ENCODE peak calls at places on chromosome 20, in four cellular contexts. E is spleen, Q is prostate gland, W is IMR-90. V is an unnamed sample.
A peak's percentile ranks its signal among the peaks of the same experiment; 100 is the strongest.

GRCh38 chr20:22586645-22587310 is 2.4 kb upstream of the FOXA2 start:
- DNase-seq in E (no peak), Q (peak; percentile 41), W (no peak), V (no peak)

GRCh38 chr20:3805594-3806264 is 9.6 kb downstream of the CDC25B start:
- DNase-seq in W (peak; percentile 50), E (peak; percentile 41), Q (no peak), V (no peak)

GRCh38 chr20:54622338-54623280 is 147.2 kb downstream of the DOK5 start:
- DNase-seq in W (peak; percentile 34), E (no peak), Q (no peak), V (no peak)

GRCh38 chr20:57805784-57806183 is 96.0 kb upstream of the PMEPA1 start:
- DNase-seq in Q (no peak), W (no peak), E (no peak), V (no peak)

GRCh38 chr20:14853079-14853478 is 515.7 kb upstream of the FLRT3 start:
- DNase-seq in Q (no peak), E (no peak), W (no peak), V (no peak)

GRCh38 chr20:53080969-53081871 is 109.1 kb downstream of the TSHZ2 start:
- DNase-seq in E (no peak), W (peak; percentile 27), Q (no peak), V (peak; percentile 24)

GRCh38 chr20:59363094-59363493 is 62.7 kb downstream of the EDN3 start:
- DNase-seq in E (no peak), W (no peak), Q (no peak), V (no peak)

GRCh38 chr20:24958506-24959385 is 9.7 kb downstream of the CST7 start:
- DNase-seq in W (no peak), Q (no peak), E (peak; percentile 66), V (no peak)

GRCh38 chr20:20712004-20712473 is 405 bp downstream of the RALGAPA2 start:
- DNase-seq in E (no peak), W (no peak), Q (peak; percentile 25), V (peak; percentile 35)

GRCh38 chr20:62134735-62135231 is 8.4 kb downstream of the PSMA7 start:
- DNase-seq in W (peak; percentile 35), E (no peak), Q (no peak), V (peak; percentile 74)

GRCh38 chr20:32457476-32457986 is 99.4 kb downstream of the ASXL1 start:
- DNase-seq in Q (peak; percentile 58), E (no peak), W (peak; percentile 56), V (peak; percentile 82)

GRCh38 chr20:24948939-24949679 is at the start of gene CST7:
- DNase-seq in W (no peak), E (peak; percentile 96), Q (no peak), V (no peak)

GRCh38 chr20:22763257-22763906 is 179.0 kb upstream of the FOXA2 start:
- DNase-seq in E (no peak), Q (no peak), W (no peak), V (no peak)

GRCh38 chr20:4272225-4272624 is 256.9 kb upstream of the RNF24 start:
- DNase-seq in Q (no peak), W (no peak), E (no peak), V (no peak)

GRCh38 chr20:44424039-44424495 is 51.6 kb upstream of the TTPAL start:
- DNase-seq in E (no peak), W (no peak), Q (no peak), V (no peak)

GRCh38 chr20:38125157-38126056 is 39.7 kb downstream of the TGM2 start:
- DNase-seq in W (peak; percentile 58), E (peak; percentile 52), Q (peak; percentile 76), V (peak; percentile 84)

GRCh38 chr20:13117200-13117599 is 103.9 kb upstream of the ISM1 start:
- DNase-seq in E (no peak), W (no peak), Q (no peak), V (no peak)

GRCh38 chr20:15642676-15643075 is 930.6 kb downstream of the KIF16B start:
- DNase-seq in E (no peak), W (peak; percentile 80), Q (no peak), V (no peak)

GRCh38 chr20:53077373-53078205 is 105.4 kb downstream of the TSHZ2 start:
- DNase-seq in W (no peak), E (no peak), Q (no peak), V (no peak)

DNA sequence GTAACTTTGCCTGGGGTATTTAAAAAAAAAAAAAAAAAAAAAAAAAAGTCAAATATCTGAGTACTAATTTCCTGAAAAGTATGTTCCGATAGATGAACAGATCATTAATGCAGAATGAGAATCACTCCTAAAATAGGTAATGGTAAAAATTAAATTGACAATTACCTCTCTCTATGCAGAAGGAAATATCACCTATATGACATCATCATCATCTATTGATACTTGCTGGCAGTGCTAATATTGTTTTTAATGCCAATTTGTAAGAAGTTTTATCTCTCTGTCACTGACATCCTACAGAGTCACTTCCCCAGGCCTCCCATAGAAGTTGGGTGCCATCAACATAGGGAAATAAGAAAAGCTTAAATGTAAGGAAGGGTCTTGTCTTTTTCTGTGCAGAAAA is 29.9 kb downstream of the ADNP start:
- DNase-seq in W (no peak), E (no peak), Q (no peak), V (no peak)
- H3K36me3 ChIP-seq in W (peaks cover 31% of the 10 kb centered on the region), E (peaks cover 42% of the 10 kb centered on the region), Q (no peaks in the 10 kb centered on the region), V (no peaks in the 10 kb centered on the region)

DNA sequence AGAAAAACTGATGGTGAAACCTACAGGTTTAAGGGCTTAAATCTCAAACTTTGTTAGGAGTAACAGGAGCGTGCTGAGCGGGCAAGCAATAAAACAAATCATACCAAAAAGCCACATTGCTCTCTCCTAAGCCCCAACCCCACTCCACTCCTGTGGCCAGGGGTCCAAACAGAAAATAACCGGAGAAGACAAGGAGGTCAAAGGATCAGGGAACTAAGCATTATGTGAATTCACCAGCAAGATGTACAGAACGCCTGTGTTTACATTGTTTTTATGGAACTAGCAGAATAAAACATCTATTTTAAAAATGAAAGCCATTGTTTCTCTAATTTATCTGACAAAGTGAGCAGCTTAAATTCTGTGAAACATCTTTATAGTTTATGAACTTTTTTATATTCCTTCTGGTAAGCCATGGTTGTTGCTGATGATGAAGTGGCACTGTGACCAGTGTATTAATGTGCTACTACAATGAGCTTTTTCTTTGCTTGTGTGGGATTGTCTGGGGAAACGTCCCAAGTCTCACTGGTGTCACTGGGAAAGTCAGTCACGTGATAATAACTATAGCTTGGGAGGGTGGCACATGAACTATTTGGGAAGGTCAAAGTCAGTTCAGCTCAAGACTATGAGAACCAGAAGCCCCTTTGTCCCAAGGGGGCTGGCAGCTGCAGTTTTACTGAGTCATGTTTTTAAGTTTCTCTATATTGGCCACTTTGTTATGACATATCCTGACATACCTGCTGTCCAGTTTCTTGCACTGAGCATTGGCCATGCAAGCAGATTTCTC is 9.8 kb downstream of the FAM210B start:
- DNase-seq in W (no peak), Q (no peak), E (no peak), V (no peak)
- TF ChIP-seq POLR2A in W (no peak), Q (no peak), E (no peak), V (no peak)

GRCh38 chr20:63252157-63252780 is 2.0 kb downstream of the NKAIN4 start:
- DNase-seq in W (no peak), E (no peak), Q (no peak), V (no peak)
- H3K36me3 ChIP-seq in W (no peaks in the 10 kb centered on the region), E (no peaks in the 10 kb centered on the region), Q (no peaks in the 10 kb centered on the region), V (no peaks in the 10 kb centered on the region)

GRCh38 chr20:47576516-47577033 is 74.9 kb downstream of the NCOA3 start:
- DNase-seq in Q (peak; percentile 46), E (no peak), W (peak; percentile 90), V (peak; percentile 54)
- TF ChIP-seq POLR2A in Q (no peak), E (no peak), W (no peak), V (no peak)

GRCh38 chr20:9204979-9205378 is 136.1 kb downstream of the PLCB4 start:
- DNase-seq in E (no peak), W (no peak), Q (no peak), V (no peak)
- H3K36me3 ChIP-seq in E (no peaks in the 10 kb centered on the region), W (no peaks in the 10 kb centered on the region), Q (no peaks in the 10 kb centered on the region), V (no peaks in the 10 kb centered on the region)

DNA sequence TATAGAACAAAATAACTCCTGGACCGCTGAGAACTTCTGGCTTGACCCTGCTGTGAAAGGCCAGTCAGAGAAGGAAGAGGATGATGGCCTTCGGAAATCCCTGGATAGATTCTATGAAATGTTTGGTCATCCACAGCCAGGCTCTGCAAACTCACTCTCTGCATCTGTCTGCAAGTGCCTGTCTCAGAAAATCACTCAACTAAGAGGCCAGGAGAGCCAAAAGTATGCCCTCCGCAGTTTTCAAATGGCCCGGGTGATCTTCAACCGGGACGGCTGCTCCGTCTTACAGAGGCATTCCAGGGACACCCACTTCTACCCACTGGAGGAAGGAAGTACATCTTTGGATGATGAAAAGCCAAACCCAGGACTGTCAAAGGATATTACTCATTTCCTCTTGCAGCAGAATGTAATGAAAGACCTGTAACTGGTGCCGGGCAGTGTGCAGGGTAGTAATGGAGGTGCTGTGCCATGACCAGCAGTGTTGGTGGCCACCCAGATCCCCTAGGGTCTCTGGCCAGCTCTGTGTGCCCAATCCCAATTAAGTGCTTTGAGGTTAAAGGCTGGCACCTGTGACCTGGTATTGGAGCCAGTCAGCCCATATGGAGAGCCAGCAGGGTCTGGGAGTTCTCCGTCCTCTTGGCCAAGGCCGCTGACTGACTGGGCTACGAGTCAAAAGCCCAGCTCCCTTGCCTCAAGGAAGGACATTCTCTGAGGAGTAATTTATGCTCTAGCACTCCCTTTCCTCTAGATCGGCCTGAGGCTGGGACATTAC is 87.1 kb downstream of the TRMT6 start:
- DNase-seq in E (peak; percentile 76), W (peak; percentile 72), Q (no peak), V (peak; percentile 68)
- TF ChIP-seq POLR2A in E (no peak), W (no peak), Q (no peak), V (no peak)

DNA sequence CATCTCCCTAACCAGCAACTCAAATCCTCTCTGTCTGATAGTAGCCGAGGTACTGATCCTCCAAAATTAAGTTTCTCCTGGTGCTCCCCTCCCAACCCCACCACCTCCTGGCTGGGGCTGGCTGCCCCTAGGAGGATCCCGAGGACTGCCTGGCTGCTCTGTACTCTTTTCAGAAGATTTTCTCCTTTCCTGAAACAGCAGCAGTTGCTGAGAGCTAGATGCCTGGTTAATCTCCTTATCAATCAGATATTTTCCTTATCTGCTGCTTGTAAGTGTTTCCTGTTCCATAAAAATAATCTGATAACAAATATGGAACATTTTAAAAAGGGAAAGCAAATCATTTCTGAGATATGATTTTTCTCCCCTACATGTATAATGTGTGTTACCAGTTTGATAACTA is 52.8 kb downstream of the ZMYND8 start:
- DNase-seq in E (no peak), W (no peak), Q (no peak), V (no peak)
- H3K36me3 ChIP-seq in E (peaks cover 17% of the 10 kb centered on the region), W (peaks cover 17% of the 10 kb centered on the region), Q (no peaks in the 10 kb centered on the region), V (no peaks in the 10 kb centered on the region)

DNA sequence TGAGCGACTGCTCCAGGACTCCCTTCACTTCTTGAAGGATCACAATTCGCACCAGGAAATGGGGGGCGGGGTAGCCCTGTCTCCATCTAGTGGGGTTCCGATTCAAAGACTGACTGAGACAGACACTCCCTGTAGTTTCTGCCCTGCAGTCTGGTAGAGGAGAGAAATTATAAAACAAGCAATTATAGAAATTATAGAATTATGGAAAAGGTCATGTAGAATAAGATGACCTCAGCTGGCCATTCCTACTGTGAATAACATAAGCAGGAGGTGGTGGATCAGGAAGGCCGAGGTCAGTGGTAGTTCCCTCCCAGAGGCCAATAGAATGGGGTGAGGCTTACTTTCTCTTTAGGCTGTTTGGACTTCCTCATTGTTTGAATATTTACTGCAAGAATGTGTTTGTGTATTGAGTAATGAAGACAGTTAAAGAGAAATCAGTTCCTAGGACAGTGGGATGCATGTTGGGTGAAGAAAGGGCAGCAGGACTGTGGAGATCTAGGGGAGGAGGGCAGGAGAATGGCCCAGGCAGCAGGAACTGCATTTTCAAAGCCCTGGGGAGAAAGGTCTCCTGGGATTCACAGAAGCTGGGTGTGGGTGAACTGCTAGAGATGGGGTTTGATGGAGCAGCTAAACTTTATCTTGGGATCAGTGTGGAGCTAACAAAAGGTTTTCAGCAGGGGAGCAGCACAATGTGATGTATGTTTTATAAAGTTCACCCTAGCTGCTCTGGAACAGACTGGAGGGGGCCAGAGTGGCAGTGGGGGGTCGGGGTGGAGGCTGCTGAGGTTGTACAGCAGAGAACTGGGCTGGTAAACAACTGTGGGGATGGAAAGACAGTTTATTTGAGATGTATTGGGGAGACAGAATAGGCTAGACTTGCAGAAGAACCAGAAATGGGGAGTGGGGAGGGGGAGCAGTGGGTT is 2.1 kb downstream of the ZNF341 start:
- DNase-seq in E (peak; percentile 84), Q (no peak), W (peak; percentile 64), V (no peak)
- TF ChIP-seq POLR2A in E (no peak), Q (no peak), W (no peak), V (no peak)

V was measured in ovary.